ENCODE peak calls at places on chromosomes 12 and 14, in nine cellular contexts. J, X, U, S, K, H, W, L and F are unnamed samples.

GRCh38 chr12:119195256-119195655 is 16.5 kb downstream of the HSPB8 start:
- DNase-seq in J (no peak), L (no peak), U (no peak), X (no peak), H (no peak), K (no peak), S (no peak), W (no peak), F (no peak)

GRCh38 chr12:11765817-11766794 is 116.6 kb downstream of the ETV6 start:
- DNase-seq in H (no peak), J (peak; percentile 56), X (no peak), K (peak; percentile 95), S (peak; percentile 63), U (peak; percentile 95), L (peak; percentile 76), W (no peak), F (no peak)

GRCh38 chr12:113056631-113057488 is at the start of gene DTX1:
- DNase-seq in U (no peak), H (no peak), W (no peak), L (no peak), S (no peak), X (peak; percentile 34), K (peak; percentile 3), J (no peak), F (no peak)

GRCh38 chr14:37594916-37595808 is at the start of the genes FOXA1 and TTC6:
- DNase-seq in J (peak; percentile 27), K (peak; percentile 12), U (peak; percentile 16), H (no peak), S (no peak), X (peak; percentile 57), L (peak; percentile 15), W (no peak), F (peak; percentile 79)

GRCh38 chr12:75481774-75482173 is 1.2 kb downstream of the GLIPR1 start:
- DNase-seq in X (no peak), H (no peak), J (peak; percentile 81), L (peak; percentile 58), U (peak; percentile 78), W (no peak), K (peak; percentile 78), S (peak; percentile 52), F (peak; percentile 65)

GRCh38 chr12:125329239-125330238 is 264.3 kb downstream of the AACS start:
- DNase-seq in K (peak; percentile 17), X (no peak), W (peak; percentile 29), H (no peak), U (no peak), J (no peak), S (no peak), L (no peak), F (peak; percentile 6)

GRCh38 chr12:101356794-101357193 is 50.8 kb downstream of the ARL1 start:
- DNase-seq in K (no peak), W (no peak), H (no peak), S (no peak), U (no peak), X (no peak), J (no peak), L (peak; percentile 58), F (no peak)

GRCh38 chr14:26522985-26523384 is 74.8 kb downstream of the NOVA1 start:
- DNase-seq in S (peak; percentile 72), J (peak; percentile 16), U (peak; percentile 88), X (no peak), K (peak; percentile 89), L (no peak), W (no peak), H (peak; percentile 27), F (no peak)

GRCh38 chr14:68968051-68968450 is 11.1 kb downstream of the ACTN1 start:
- DNase-seq in W (no peak), U (no peak), L (no peak), H (no peak), J (no peak), K (no peak), X (no peak), S (no peak), F (no peak)

GRCh38 chr14:91899213-91899612 is 31.9 kb upstream of the TC2N start:
- DNase-seq in H (no peak), X (peak; percentile 88), W (no peak), K (no peak), J (no peak), S (no peak), U (no peak), L (no peak), F (peak; percentile 42)
- TF ChIP-seq CTCF in H (peak; percentile 20), X (no peak), W (no peak), K (no peak), J (no peak), S (no peak), U (no peak), L (no peak), F (peak; percentile 49)

GRCh38 chr12:46265102-46265501 is 3.7 kb downstream of the SLC38A1 start:
- DNase-seq in W (no peak), S (no peak), L (no peak), X (no peak), J (no peak), H (no peak), U (no peak), K (no peak), F (peak; percentile 55)
- H3K4me3 ChIP-seq in W (no peak overlapping the region), S (no peak overlapping the region), L (no peak overlapping the region), X (no peak overlapping the region), J (no peak overlapping the region), H (no peak overlapping the region), U (peak overlapping the region; percentile 91), K (no peak overlapping the region), F (peak overlapping the region; percentile 88)

GRCh38 chr12:106682594-106683234 is 91.8 kb upstream of the RIC8B start:
- DNase-seq in K (peak; percentile 20), W (no peak), L (no peak), S (no peak), J (peak; percentile 56), H (peak; percentile 9), U (peak; percentile 51), X (no peak), F (peak; percentile 35)
- TF ChIP-seq CTCF in K (peak; percentile 39), W (no peak), L (no peak), S (peak; percentile 22), J (peak; percentile 62), H (peak; percentile 61), U (peak; percentile 45), X (no peak), F (peak; percentile 28)

GRCh38 chr12:123076604-123077297 is 74.1 kb downstream of the PITPNM2 start:
- DNase-seq in W (no peak), H (no peak), X (no peak), L (no peak), U (no peak), J (no peak), K (peak; percentile 22), S (no peak), F (peak; percentile 44)
- H3K4me3 ChIP-seq in W (no peak overlapping the region), H (no peak overlapping the region), X (no peak overlapping the region), L (no peak overlapping the region), U (no peak overlapping the region), J (no peak overlapping the region), K (no peak overlapping the region), S (no peak overlapping the region), F (no peak overlapping the region)

GRCh38 chr12:121799175-121799841 is 4.5 kb upstream of the SETD1B start:
- DNase-seq in K (peak; percentile 92), W (no peak), J (peak; percentile 84), L (peak; percentile 68), X (peak; percentile 60), S (no peak), H (no peak), U (peak; percentile 83), F (peak; percentile 91)
- TF ChIP-seq CTCF in K (no peak), W (no peak), J (peak; percentile 6), L (no peak), X (no peak), S (no peak), H (no peak), U (no peak), F (peak; percentile 1)

DNA sequence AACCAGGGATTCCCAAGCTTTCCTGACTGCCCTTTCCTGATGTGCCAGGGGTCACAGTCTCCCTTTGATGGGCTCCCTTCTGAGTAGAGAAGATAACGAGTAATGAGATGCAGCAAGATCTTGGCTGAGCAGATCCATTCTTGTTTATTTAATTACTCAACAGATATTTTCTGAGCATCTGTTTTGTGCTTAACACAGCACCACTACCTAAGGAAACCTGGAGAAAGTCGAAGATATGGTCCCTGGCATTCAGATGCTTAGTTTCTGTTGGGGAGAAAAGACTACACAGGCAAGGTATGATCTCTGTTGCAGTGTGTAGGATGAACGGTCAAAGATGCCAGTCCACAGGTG is 3.9 kb downstream of the AJUBA start:
- DNase-seq in U (no peak), L (no peak), H (no peak), S (no peak), K (peak; percentile 24), J (no peak), W (no peak), X (no peak), F (peak; percentile 22)
- H3K4me3 ChIP-seq in U (peak overlapping the region; percentile 28), L (no peak overlapping the region), H (peak overlapping the region; percentile 27), S (peak overlapping the region; percentile 91), K (peak overlapping the region; percentile 4), J (peak overlapping the region; percentile 33), W (no peak overlapping the region), X (no peak overlapping the region), F (peak overlapping the region; percentile 94)

GRCh38 chr14:85531594-85532391 is 1.8 kb downstream of the FLRT2 start:
- DNase-seq in S (no peak), J (peak; percentile 88), W (peak; percentile 76), K (peak; percentile 73), L (peak; percentile 71), X (peak; percentile 66), H (no peak), U (peak; percentile 84), F (peak; percentile 89)
- TF ChIP-seq CTCF in S (peak; percentile 46), J (peak; percentile 49), W (no peak), K (peak; percentile 43), L (no peak), X (no peak), H (no peak), U (peak; percentile 47), F (peak; percentile 49)

GRCh38 chr14:20530771-20531571 is 25.6 kb downstream of the RNASE10 start:
- DNase-seq in U (peak; percentile 76), L (peak; percentile 81), W (no peak), K (peak; percentile 42), S (peak; percentile 41), H (peak; percentile 12), X (peak; percentile 60), J (peak; percentile 78), F (peak; percentile 83)
- H3K4me3 ChIP-seq in U (no peak overlapping the region), L (no peak overlapping the region), W (no peak overlapping the region), K (no peak overlapping the region), S (no peak overlapping the region), H (no peak overlapping the region), X (no peak overlapping the region), J (no peak overlapping the region), F (no peak overlapping the region)